ENCODE peak calls at places on chromosomes 4 and X, in four cellular contexts. J is PC-3, O is activated gamma-delta T cell treated with Interleukin-2 at 50 U/mL for 16 hours, S is left colon. I is an unnamed sample.

GRCh38 chrX:118536687-118537461 is 41.3 kb downstream of the DOCK11 start:
- DNase-seq in S (peak; percentile 9), J (peak; percentile 10), O (peak; percentile 47), I (no peak)

GRCh38 chr4:23782778-23783455 is 106.9 kb downstream of the PPARGC1A start:
- DNase-seq in S (no peak), J (no peak), O (no peak), I (no peak)

GRCh38 chr4:72860766-72861165 is 208.8 kb downstream of the COX18 start:
- DNase-seq in J (no peak), S (no peak), O (no peak), I (no peak)

GRCh38 chr4:149371021-149371420 is 444.6 kb downstream of the IQCM start:
- DNase-seq in S (peak; percentile 7), O (no peak), J (peak; percentile 65), I (no peak)

GRCh38 chr4:34932591-34932990 is 1311.7 kb downstream of the ARAP2 start:
- DNase-seq in J (peak; percentile 82), S (no peak), O (no peak), I (no peak)

GRCh38 chrX:103536732-103537131 is 17.4 kb upstream of the RAB40A start:
- DNase-seq in J (no peak), S (no peak), O (no peak), I (no peak)

GRCh38 chrX:44580466-44580865 is 37.8 kb upstream of the FUNDC1 start:
- DNase-seq in S (no peak), O (no peak), J (peak; percentile 88), I (no peak)

GRCh38 chr4:127045872-127046271 is 586.9 kb upstream of the INTU start:
- DNase-seq in O (no peak), J (no peak), S (no peak), I (no peak)

GRCh38 chrX:51976503-51976902 is 83.1 kb downstream of the MAGED1 start:
- DNase-seq in O (no peak), S (no peak), J (no peak), I (no peak)

GRCh38 chr4:59126996-59127395 is 2016.8 kb upstream of the IGFBP7 start:
- DNase-seq in O (no peak), S (no peak), J (no peak), I (no peak)

I was measured in RWPE2.